ENCODE peak calls at places on chromosomes 5 and 9, in eight cellular contexts. N is GM12865, J is fibroblast of lung, A is GM13977, W is AG04450, H is choroid plexus epithelial cell, R is Peyer's patch, K is cardiac muscle cell. M is an unnamed sample.
A peak's percentile ranks its signal among the peaks of the same experiment; 100 is the strongest.

GRCh38 chr5:157342822-157343402 is 77.0 kb downstream of the CYFIP2 start:
- DNase-seq in N (peak; percentile 44), J (no peak), A (peak; percentile 27), W (no peak), H (peak; percentile 46), R (no peak), K (peak; percentile 30), M (peak; percentile 61)

GRCh38 chr5:138129347-138129746 is 9.9 kb downstream of the NME5 start:
- DNase-seq in N (no peak), J (no peak), A (no peak), W (no peak), H (no peak), R (no peak), K (no peak), M (no peak)

GRCh38 chr9:97808972-97809371 is 44.1 kb upstream of the FOXE1 start:
- DNase-seq in N (no peak), J (peak; percentile 14), A (no peak), W (no peak), H (no peak), R (no peak), K (no peak), M (no peak)

GRCh38 chr5:144189800-144190429 is 19.2 kb downstream of the KCTD16 start:
- DNase-seq in N (peak; percentile 85), J (peak; percentile 95), A (peak; percentile 23), W (no peak), H (peak; percentile 88), R (peak; percentile 59), K (no peak), M (no peak)

GRCh38 chr5:125093776-125094175 is 347.3 kb upstream of the ZNF608 start:
- DNase-seq in N (no peak), J (peak; percentile 93), A (no peak), W (no peak), H (peak; percentile 73), R (no peak), K (no peak), M (no peak)

GRCh38 chr5:44334622-44335021 is 54.6 kb downstream of the FGF10 start:
- DNase-seq in N (no peak), J (no peak), A (no peak), W (no peak), H (no peak), R (no peak), K (no peak), M (no peak)

GRCh38 chr5:141434006-141434405 is 3.7 kb downstream of the PCDHGA12 start:
- DNase-seq in N (no peak), J (peak; percentile 18), A (no peak), W (no peak), H (no peak), R (no peak), K (no peak), M (no peak)

GRCh38 chr5:109884676-109885075 is 194.9 kb downstream of the MAN2A1 start:
- DNase-seq in N (no peak), J (no peak), A (no peak), W (no peak), H (no peak), R (no peak), K (no peak), M (no peak)

GRCh38 chr9:82560457-82560904 is 502.5 kb downstream of the RASEF start:
- DNase-seq in N (no peak), J (no peak), A (no peak), W (no peak), H (no peak), R (no peak), K (no peak), M (no peak)

GRCh38 chr5:90696148-90696547 is 137.6 kb downstream of the ADGRV1 start:
- DNase-seq in N (no peak), J (no peak), A (no peak), W (no peak), H (no peak), R (no peak), K (no peak), M (no peak)

GRCh38 chr9:83669067-83669466 is 38.7 kb downstream of the UBQLN1 start:
- DNase-seq in N (no peak), J (peak; percentile 14), A (no peak), W (no peak), H (peak; percentile 48), R (no peak), K (no peak), M (no peak)

GRCh38 chr5:147081256-147081872 is 153.5 kb upstream of the STK32A start:
- DNase-seq in N (no peak), J (peak; percentile 46), A (no peak), W (no peak), H (no peak), R (no peak), K (no peak), M (no peak)

GRCh38 chr5:146474040-146474439 is 26.9 kb downstream of the TCERG1 start:
- DNase-seq in N (no peak), J (no peak), A (no peak), W (no peak), H (no peak), R (no peak), K (no peak), M (no peak)

GRCh38 chr5:55636711-55637110 is 75.4 kb downstream of the SLC38A9 start:
- DNase-seq in N (no peak), J (peak; percentile 23), A (no peak), W (no peak), H (peak; percentile 62), R (no peak), K (no peak), M (no peak)

GRCh38 chr5:157290156-157290980 is 24.4 kb downstream of the CYFIP2 start:
- DNase-seq in N (no peak), J (peak; percentile 67), A (no peak), W (no peak), H (peak; percentile 41), R (no peak), K (no peak), M (no peak)

GRCh38 chr5:78587775-78588291 is 60.7 kb downstream of the LHFPL2 start:
- DNase-seq in N (no peak), J (peak; percentile 71), A (no peak), W (no peak), H (peak; percentile 83), R (no peak), K (no peak), M (no peak)

GRCh38 chr9:89603629-89604462 is 966 bp upstream of the GADD45G start:
- DNase-seq in N (no peak), J (peak; percentile 48), A (peak; percentile 64), W (no peak), H (peak; percentile 51), R (peak; percentile 87), K (peak; percentile 94), M (peak; percentile 92)

GRCh38 chr5:168747987-168748777 is 169.0 kb upstream of the PANK3 start:
- DNase-seq in N (peak; percentile 68), J (no peak), A (peak; percentile 75), W (no peak), H (peak; percentile 4), R (no peak), K (peak; percentile 73), M (peak; percentile 78)

GRCh38 chr9:110110154-110110553 is 97.8 kb downstream of the C9orf152 start:
- DNase-seq in N (peak; percentile 61), J (no peak), A (peak; percentile 31), W (no peak), H (no peak), R (no peak), K (no peak), M (no peak)

GRCh38 chr9:114919611-114920010 is 10.8 kb downstream of the TNFSF8 start:
- DNase-seq in N (no peak), J (peak; percentile 39), A (no peak), W (no peak), H (peak; percentile 67), R (no peak), K (no peak), M (no peak)

GRCh38 chr5:74829413-74829812 is 36.8 kb downstream of the FAM169A start:
- DNase-seq in N (no peak), J (no peak), A (no peak), W (no peak), H (no peak), R (no peak), K (no peak), M (no peak)

DNA sequence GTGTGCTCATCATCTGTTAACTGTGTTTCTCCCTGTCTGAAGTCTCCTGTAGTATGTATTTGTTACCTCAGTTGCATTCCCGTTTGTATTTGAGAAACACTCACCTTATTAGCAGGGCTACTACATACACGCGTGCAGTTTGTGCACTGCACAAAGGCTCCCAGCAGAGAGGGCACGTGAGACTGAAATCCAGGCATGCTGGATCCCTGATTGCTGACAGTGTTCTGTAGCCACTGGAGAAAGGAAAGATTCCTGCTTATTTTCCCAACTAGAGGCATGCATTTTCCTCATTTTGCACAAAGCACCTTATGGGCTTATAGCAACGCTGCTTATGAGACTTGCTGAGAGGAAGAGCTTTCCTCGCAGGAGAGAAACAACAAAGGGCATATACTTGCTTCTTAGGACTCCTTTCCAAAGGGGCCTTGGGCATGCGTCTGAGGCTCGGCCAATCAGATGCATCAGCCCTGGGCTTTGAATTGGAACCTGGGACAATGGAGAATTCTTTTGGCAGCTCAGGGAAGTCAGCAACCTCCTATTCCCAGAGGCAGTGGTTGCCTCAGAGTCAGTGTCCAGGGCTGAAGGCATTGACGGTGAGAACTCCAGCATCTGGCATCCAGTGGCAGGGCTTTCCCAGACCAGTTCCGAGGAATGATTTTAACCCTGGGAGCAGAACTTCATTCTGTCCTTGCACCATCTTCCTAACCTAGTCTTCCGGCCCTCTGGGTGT is 9.9 kb upstream of the MEGF10 start:
- DNase-seq in N (no peak), J (no peak), A (no peak), W (no peak), H (peak; percentile 28), R (no peak), K (peak; percentile 14), M (no peak)
- TF ChIP-seq CTCF in N (no peak), J (no peak), A (no peak), W (no peak), H (peak; percentile 39), R (no peak), K (peak; percentile 7), M (no peak)

GRCh38 chr9:129885018-129885669 is 49.9 kb downstream of the USP20 start:
- DNase-seq in N (peak; percentile 76), J (no peak), A (no peak), W (no peak), H (no peak), R (no peak), K (no peak), M (no peak)
- TF ChIP-seq CTCF in N (peak; percentile 53), J (no peak), A (peak; percentile 45), W (no peak), H (peak; percentile 39), R (peak; percentile 49), K (peak; percentile 5), M (no peak)

GRCh38 chr5:139137703-139138102 is 60.5 kb downstream of the SIL1 start:
- DNase-seq in N (peak; percentile 53), J (peak; percentile 49), A (no peak), W (no peak), H (peak; percentile 72), R (no peak), K (peak; percentile 41), M (no peak)
- TF ChIP-seq CTCF in N (peak; percentile 32), J (peak; percentile 22), A (peak; percentile 49), W (peak; percentile 27), H (peak; percentile 61), R (no peak), K (peak; percentile 44), M (peak; percentile 23)

DNA sequence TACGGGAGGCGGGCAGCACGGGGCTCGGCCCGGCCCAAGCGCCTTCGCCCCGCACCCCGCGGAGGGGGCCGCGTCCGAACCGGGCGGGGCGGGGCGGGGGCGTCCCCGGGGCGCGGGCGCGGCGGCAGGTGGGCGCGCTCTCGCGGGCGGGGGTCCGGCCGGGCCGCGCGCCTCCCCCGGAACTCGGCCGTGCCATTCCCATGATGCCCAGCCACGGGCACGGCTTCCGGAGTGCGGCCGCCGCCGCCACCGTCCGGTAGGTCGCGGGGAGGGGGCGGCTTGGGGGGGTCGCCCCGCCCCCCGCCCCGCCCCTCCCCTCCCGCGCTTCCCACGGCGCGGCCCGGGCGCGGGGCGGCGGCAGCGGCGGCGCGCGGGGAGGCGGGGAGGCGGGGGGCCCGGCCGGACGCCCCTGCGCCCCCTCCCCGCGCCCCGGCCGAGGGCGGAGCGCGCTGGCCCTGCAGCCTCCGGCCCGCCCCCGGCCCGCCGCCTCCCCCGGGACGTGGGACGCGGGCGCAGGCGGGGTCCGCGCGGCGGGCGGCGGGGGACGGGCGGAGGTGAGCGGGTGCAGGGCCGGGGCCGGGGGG is at the start of gene PPP1R26:
- DNase-seq in N (no peak), J (no peak), A (peak; percentile 58), W (no peak), H (no peak), R (no peak), K (peak; percentile 69), M (peak; percentile 49)
- TF ChIP-seq CTCF in N (no peak), J (no peak), A (no peak), W (no peak), H (no peak), R (no peak), K (no peak), M (no peak)